ENCODE peak calls at places on chromosomes 11 and 22, in nine cellular contexts. W, Y, Z, C, U, M, R, P and H are unnamed samples.

GRCh38 chr22:28822930-28823481 is 22.6 kb upstream of the XBP1 start:
- DNase-seq in W (no peak), Y (peak; percentile 37), Z (no peak), C (no peak), U (no peak), M (no peak), R (no peak), P (no peak), H (no peak)

GRCh38 chr22:29079218-29079901 is 6.5 kb downstream of the KREMEN1 start:
- DNase-seq in W (no peak), Y (no peak), Z (no peak), C (no peak), U (no peak), M (no peak), R (no peak), P (no peak), H (no peak)

GRCh38 chr11:64028398-64029115 is 7.2 kb upstream of the FLRT1 start:
- DNase-seq in W (no peak), Y (peak; percentile 85), Z (no peak), C (no peak), U (no peak), M (no peak), R (no peak), P (peak; percentile 40), H (no peak)

GRCh38 chr11:18844753-18845367 is 53.3 kb upstream of the PTPN5 start:
- DNase-seq in W (peak; percentile 47), Y (no peak), Z (no peak), C (peak; percentile 28), U (no peak), M (no peak), R (no peak), P (no peak), H (no peak)

GRCh38 chr22:33871935-33872334 is 48.3 kb downstream of the LARGE1 start:
- DNase-seq in W (no peak), Y (no peak), Z (no peak), C (no peak), U (no peak), M (no peak), R (no peak), P (no peak), H (no peak)

GRCh38 chr22:35154937-35155387 is 89.0 kb downstream of the ISX start:
- DNase-seq in W (peak; percentile 20), Y (peak; percentile 56), Z (no peak), C (peak; percentile 20), U (peak; percentile 51), M (no peak), R (peak; percentile 72), P (peak; percentile 46), H (peak; percentile 51)

GRCh38 chr22:35872451-35872850 is 154.8 kb downstream of the APOL5 start:
- DNase-seq in W (no peak), Y (no peak), Z (no peak), C (no peak), U (peak; percentile 67), M (no peak), R (no peak), P (no peak), H (no peak)

GRCh38 chr11:111330234-111330893 is 32.0 kb downstream of the POU2AF3 start:
- DNase-seq in W (no peak), Y (no peak), Z (no peak), C (no peak), U (no peak), M (no peak), R (no peak), P (no peak), H (no peak)

GRCh38 chr11:64659417-64660144 is 63.4 kb downstream of the NRXN2 start:
- DNase-seq in W (peak; percentile 98), Y (no peak), Z (no peak), C (peak; percentile 64), U (no peak), M (no peak), R (no peak), P (no peak), H (no peak)

GRCh38 chr11:121352301-121352891 is 59.8 kb downstream of the SC5D start:
- DNase-seq in W (no peak), Y (no peak), Z (peak; percentile 51), C (no peak), U (no peak), M (no peak), R (no peak), P (no peak), H (no peak)

GRCh38 chr11:10526974-10527918 is 13.7 kb downstream of the RNF141 start:
- DNase-seq in W (no peak), Y (no peak), Z (no peak), C (no peak), U (no peak), M (no peak), R (no peak), P (no peak), H (no peak)

GRCh38 chr22:36775589-36775965 is 342 bp downstream of the IFT27 start:
- DNase-seq in W (no peak), Y (peak; percentile 20), Z (no peak), C (no peak), U (peak; percentile 51), M (peak; percentile 24), R (no peak), P (peak; percentile 59), H (no peak)

GRCh38 chr11:27469333-27469680 is 3.3 kb downstream of the LGR4 start:
- DNase-seq in W (no peak), Y (no peak), Z (no peak), C (no peak), U (no peak), M (no peak), R (no peak), P (no peak), H (no peak)

GRCh38 chr11:13064593-13064992 is 55.5 kb downstream of the RASSF10 start:
- DNase-seq in W (no peak), Y (no peak), Z (no peak), C (no peak), U (no peak), M (no peak), R (no peak), P (peak; percentile 40), H (no peak)

GRCh38 chr11:14411818-14412217 is 52.8 kb upstream of the RRAS2 start:
- DNase-seq in W (peak; percentile 85), Y (no peak), Z (no peak), C (no peak), U (peak; percentile 38), M (no peak), R (peak; percentile 88), P (no peak), H (no peak)

GRCh38 chr11:123587559-123587958 is 66.9 kb downstream of the SCN3B start:
- DNase-seq in W (no peak), Y (no peak), Z (no peak), C (no peak), U (no peak), M (no peak), R (no peak), P (no peak), H (no peak)

GRCh38 chr11:23112987-23113886 is 253.0 kb upstream of the CCDC179 start:
- DNase-seq in W (peak; percentile 37), Y (peak; percentile 39), Z (no peak), C (peak; percentile 12), U (no peak), M (no peak), R (no peak), P (peak; percentile 73), H (no peak)

GRCh38 chr11:33860926-33861325 is 30.9 kb downstream of the LMO2 start:
- DNase-seq in W (no peak), Y (no peak), Z (no peak), C (no peak), U (no peak), M (no peak), R (no peak), P (peak; percentile 41), H (no peak)

GRCh38 chr11:57786436-57786835 is 24.8 kb downstream of the CTNND1 start:
- DNase-seq in W (no peak), Y (no peak), Z (no peak), C (no peak), U (no peak), M (no peak), R (no peak), P (no peak), H (no peak)

GRCh38 chr11:1000357-1000982 is 36.0 kb downstream of the MUC6 start:
- DNase-seq in W (no peak), Y (no peak), Z (no peak), C (no peak), U (no peak), M (no peak), R (no peak), P (no peak), H (no peak)

GRCh38 chr11:67996622-67997459 is 7.1 kb downstream of the UNC93B1 start:
- DNase-seq in W (no peak), Y (peak; percentile 71), Z (no peak), C (no peak), U (peak; percentile 69), M (no peak), R (peak; percentile 93), P (peak; percentile 80), H (no peak)

GRCh38 chr11:70360211-70360610 is 38.1 kb upstream of the CTTN start:
- DNase-seq in W (no peak), Y (no peak), Z (no peak), C (no peak), U (peak; percentile 32), M (no peak), R (no peak), P (no peak), H (peak; percentile 40)

GRCh38 chr11:130451261-130452019 is 3.0 kb downstream of the ADAMTS15 start:
- DNase-seq in W (no peak), Y (no peak), Z (no peak), C (no peak), U (peak; percentile 74), M (no peak), R (no peak), P (no peak), H (no peak)

GRCh38 chr22:46802608-46803027 is 40.2 kb downstream of the TBC1D22A start:
- DNase-seq in W (no peak), Y (no peak), Z (no peak), C (no peak), U (no peak), M (no peak), R (no peak), P (no peak), H (no peak)

GRCh38 chr22:49334976-49335375 is 492.7 kb downstream of the BRD1 start:
- DNase-seq in W (no peak), Y (no peak), Z (no peak), C (no peak), U (no peak), M (no peak), R (peak; percentile 49), P (no peak), H (no peak)

GRCh38 chr22:27668828-27669797 is 132.4 kb downstream of the MN1 start:
- DNase-seq in W (no peak), Y (no peak), Z (no peak), C (peak; percentile 58), U (peak; percentile 94), M (no peak), R (no peak), P (no peak), H (peak; percentile 94)

GRCh38 chr22:23094695-23095466 is 24.6 kb downstream of the GNAZ start:
- DNase-seq in W (no peak), Y (no peak), Z (no peak), C (no peak), U (no peak), M (no peak), R (no peak), P (no peak), H (no peak)

GRCh38 chr11:64501500-64502427 is 89.3 kb upstream of the SLC22A12 start:
- DNase-seq in W (no peak), Y (no peak), Z (no peak), C (no peak), U (no peak), M (no peak), R (no peak), P (no peak), H (no peak)

GRCh38 chr11:111845256-111846028 is 25.9 kb downstream of the ALG9 start:
- DNase-seq in W (no peak), Y (no peak), Z (no peak), C (no peak), U (no peak), M (no peak), R (no peak), P (no peak), H (no peak)

GRCh38 chr11:78929092-78929905 is 354.6 kb upstream of the NARS2 start:
- DNase-seq in W (no peak), Y (peak; percentile 68), Z (no peak), C (no peak), U (no peak), M (no peak), R (no peak), P (no peak), H (no peak)

GRCh38 chr11:45511566-45511965 is 153.9 kb downstream of the CHST1 start:
- DNase-seq in W (no peak), Y (no peak), Z (no peak), C (no peak), U (no peak), M (no peak), R (no peak), P (no peak), H (no peak)